ENCODE peak calls at places on chromosome 9, in seven cellular contexts. One of them, this sample, is unnamed.
A peak's percentile ranks its signal among the peaks of the same experiment; 100 is the strongest.

GRCh38 chr9:112174223-112174964 is 703 bp downstream of the SUSD1 start:
- DNase-seq in mesenteric fat pad: peak; percentile 92
- DNase-seq in fibroblast of villous mesenchyme: peak; percentile 22
- DNase-seq in germinal center: peak; percentile 57
- DNase-seq in T-helper 1 cell: peak; percentile 49
- DNase-seq in NCI-H1436: peak; percentile 65
- DNase-seq in NCI-H1930: no peak
- DNase-seq in this sample: peak; percentile 57

GRCh38 chr9:86534572-86535258 is 180.5 kb upstream of the TUT7 start:
- DNase-seq in mesenteric fat pad: no peak
- DNase-seq in fibroblast of villous mesenchyme: peak; percentile 84
- DNase-seq in germinal center: no peak
- DNase-seq in T-helper 1 cell: no peak
- DNase-seq in NCI-H1436: no peak
- DNase-seq in NCI-H1930: no peak
- DNase-seq in this sample: no peak

GRCh38 chr9:112241491-112241890 is 66.4 kb upstream of the SUSD1 start:
- DNase-seq in mesenteric fat pad: no peak
- DNase-seq in fibroblast of villous mesenchyme: peak; percentile 80
- DNase-seq in germinal center: no peak
- DNase-seq in T-helper 1 cell: no peak
- DNase-seq in NCI-H1436: no peak
- DNase-seq in NCI-H1930: no peak
- DNase-seq in this sample: peak; percentile 85

GRCh38 chr9:89655990-89656657 is 51.3 kb downstream of the GADD45G start:
- DNase-seq in mesenteric fat pad: no peak
- DNase-seq in fibroblast of villous mesenchyme: peak; percentile 27
- DNase-seq in germinal center: no peak
- DNase-seq in T-helper 1 cell: no peak
- DNase-seq in NCI-H1436: no peak
- DNase-seq in NCI-H1930: no peak
- DNase-seq in this sample: no peak

GRCh38 chr9:99113418-99114048 is 8.6 kb downstream of the TGFBR1 start:
- DNase-seq in mesenteric fat pad: no peak
- DNase-seq in fibroblast of villous mesenchyme: no peak
- DNase-seq in germinal center: no peak
- DNase-seq in T-helper 1 cell: no peak
- DNase-seq in NCI-H1436: no peak
- DNase-seq in NCI-H1930: no peak
- DNase-seq in this sample: no peak

GRCh38 chr9:130180516-130180915 is 8.3 kb downstream of the NCS1 start:
- DNase-seq in mesenteric fat pad: no peak
- DNase-seq in fibroblast of villous mesenchyme: no peak
- DNase-seq in germinal center: no peak
- DNase-seq in T-helper 1 cell: no peak
- DNase-seq in NCI-H1436: no peak
- DNase-seq in NCI-H1930: no peak
- DNase-seq in this sample: no peak

GRCh38 chr9:116000748-116001329 is 152.8 kb upstream of the PAPPA start:
- DNase-seq in mesenteric fat pad: no peak
- DNase-seq in fibroblast of villous mesenchyme: no peak
- DNase-seq in germinal center: no peak
- DNase-seq in T-helper 1 cell: no peak
- DNase-seq in NCI-H1436: no peak
- DNase-seq in NCI-H1930: no peak
- DNase-seq in this sample: peak; percentile 16

GRCh38 chr9:135135171-135135926 is 47.9 kb downstream of the OLFM1 start:
- DNase-seq in mesenteric fat pad: no peak
- DNase-seq in fibroblast of villous mesenchyme: no peak
- DNase-seq in germinal center: no peak
- DNase-seq in T-helper 1 cell: no peak
- DNase-seq in NCI-H1436: no peak
- DNase-seq in NCI-H1930: no peak
- DNase-seq in this sample: no peak

GRCh38 chr9:106479679-106480078 is 383.3 kb upstream of the ZNF462 start:
- DNase-seq in mesenteric fat pad: no peak
- DNase-seq in fibroblast of villous mesenchyme: no peak
- DNase-seq in germinal center: no peak
- DNase-seq in T-helper 1 cell: no peak
- DNase-seq in NCI-H1436: no peak
- DNase-seq in NCI-H1930: no peak
- DNase-seq in this sample: peak; percentile 67

GRCh38 chr9:95087659-95088242 is 229.8 kb downstream of the FANCC start:
- DNase-seq in mesenteric fat pad: no peak
- DNase-seq in fibroblast of villous mesenchyme: peak; percentile 41
- DNase-seq in germinal center: no peak
- DNase-seq in T-helper 1 cell: no peak
- DNase-seq in NCI-H1436: no peak
- DNase-seq in NCI-H1930: no peak
- DNase-seq in this sample: peak; percentile 58

GRCh38 chr9:95171596-95171995 is 145.9 kb downstream of the FANCC start:
- DNase-seq in mesenteric fat pad: no peak
- DNase-seq in fibroblast of villous mesenchyme: peak; percentile 50
- DNase-seq in germinal center: no peak
- DNase-seq in T-helper 1 cell: no peak
- DNase-seq in NCI-H1436: no peak
- DNase-seq in NCI-H1930: no peak
- DNase-seq in this sample: no peak

GRCh38 chr9:71685394-71685793 is 82.9 kb downstream of the CEMIP2 start:
- DNase-seq in mesenteric fat pad: no peak
- DNase-seq in fibroblast of villous mesenchyme: no peak
- DNase-seq in germinal center: no peak
- DNase-seq in T-helper 1 cell: peak; percentile 28
- DNase-seq in NCI-H1436: no peak
- DNase-seq in NCI-H1930: no peak
- DNase-seq in this sample: peak; percentile 26

This sample was measured in bronchial epithelial cell.